ENCODE peak calls at places on chromosomes 4 and X, in five cellular contexts. P, F, Y, J and M are unnamed samples.

GRCh38 chr4:15906024-15906443 is 32.5 kb downstream of the FGFBP1 start:
- DNase-seq in P (peak), F (no peak), Y (no peak), J (no peak), M (no peak)

GRCh38 chrX:39725928-39726619 is 371.7 kb downstream of the BCOR start:
- DNase-seq in P (no peak), F (peak), Y (no peak), J (peak), M (no peak)

GRCh38 chrX:132375941-132376340 is 112.9 kb downstream of the MBNL3 start:
- DNase-seq in P (no peak), F (no peak), Y (no peak), J (no peak), M (no peak)

GRCh38 chr4:101217353-101218031 is 129.8 kb downstream of the PPP3CA start:
- DNase-seq in P (no peak), F (no peak), Y (no peak), J (peak), M (no peak)

GRCh38 chrX:77448170-77448569 is 981 bp downstream of the FGF16 start:
- DNase-seq in P (no peak), F (no peak), Y (no peak), J (no peak), M (no peak)

GRCh38 chr4:169383724-169384123 is 113.0 kb upstream of the SH3RF1 start:
- DNase-seq in P (no peak), F (no peak), Y (no peak), J (peak), M (no peak)

GRCh38 chrX:45352588-45352987 is 151.9 kb upstream of the DIPK2B start:
- DNase-seq in P (no peak), F (no peak), Y (no peak), J (no peak), M (no peak)

GRCh38 chrX:97238632-97239031 is 354.9 kb downstream of the RPA4 start:
- DNase-seq in P (no peak), F (no peak), Y (no peak), J (peak), M (no peak)

GRCh38 chr4:124334119-124334518 is 378.4 kb downstream of the ANKRD50 start:
- DNase-seq in P (peak), F (peak), Y (peak), J (peak), M (no peak)

GRCh38 chrX:54808109-54808604 is 612 bp downstream of the MAGED2 start:
- DNase-seq in P (peak), F (peak), Y (peak), J (no peak), M (no peak)

GRCh38 chr4:124097447-124097846 is 615.1 kb downstream of the ANKRD50 start:
- DNase-seq in P (no peak), F (no peak), Y (peak), J (no peak), M (no peak)

GRCh38 chr4:61445374-61446063 is 245.4 kb downstream of the ADGRL3 start:
- DNase-seq in P (no peak), F (no peak), Y (peak), J (no peak), M (no peak)

GRCh38 chr4:138448169-138448568 is 206.0 kb upstream of the SLC7A11 start:
- DNase-seq in P (no peak), F (no peak), Y (no peak), J (no peak), M (no peak)

GRCh38 chr4:119585771-119586170 is 42.8 kb downstream of the PDE5A start:
- DNase-seq in P (no peak), F (no peak), Y (no peak), J (peak), M (no peak)

GRCh38 chrX:43655961-43656494 is at the start of gene MAOA:
- DNase-seq in P (no peak), F (peak), Y (peak), J (no peak), M (no peak)

GRCh38 chr4:82047731-82048130 is 326.1 kb downstream of the HNRNPD start:
- DNase-seq in P (no peak), F (no peak), Y (no peak), J (no peak), M (no peak)

GRCh38 chr4:152480901-152481300 is 55.0 kb downstream of the FBXW7 start:
- DNase-seq in P (no peak), F (no peak), Y (peak), J (no peak), M (no peak)

GRCh38 chr4:108360857-108361820 is 192.4 kb upstream of the LEF1 start:
- DNase-seq in P (no peak), F (no peak), Y (no peak), J (peak), M (no peak)

GRCh38 chr4:60897415-60897814 is 302.7 kb upstream of the ADGRL3 start:
- DNase-seq in P (no peak), F (no peak), Y (no peak), J (no peak), M (no peak)

DNA sequence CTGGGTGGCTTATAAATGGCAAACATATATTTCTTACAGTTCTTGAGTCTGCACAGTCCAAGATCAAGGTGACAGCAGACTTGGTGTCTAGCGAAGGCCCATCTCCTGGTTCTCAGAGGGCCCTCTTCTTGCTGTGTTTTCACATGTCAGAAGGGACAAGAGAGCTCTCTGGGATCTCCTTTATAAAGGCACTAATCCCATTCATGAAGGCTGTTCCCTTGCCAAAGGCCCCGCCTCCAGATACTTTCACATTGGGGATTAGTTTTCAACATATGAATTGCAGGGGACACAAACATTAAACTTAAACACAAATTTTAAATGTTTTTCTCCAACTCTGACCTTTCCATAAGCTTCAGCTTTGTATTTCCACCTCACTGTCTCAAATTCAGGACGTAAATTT is 1135.0 kb upstream of the TENM3 start:
- DNase-seq in P (no peak), F (no peak), Y (no peak), J (no peak), M (no peak)
- TF ChIP-seq USF2 in P (no peak), F (no peak), Y (no peak), J (no peak), M (no peak)

GRCh38 chrX:79162076-79162475 is 17.6 kb downstream of the GPR174 start:
- DNase-seq in P (no peak), F (no peak), Y (no peak), J (no peak), M (no peak)
- TF ChIP-seq MXI1 in P (no peak), F (no peak), Y (no peak), J (no peak), M (no peak)

DNA sequence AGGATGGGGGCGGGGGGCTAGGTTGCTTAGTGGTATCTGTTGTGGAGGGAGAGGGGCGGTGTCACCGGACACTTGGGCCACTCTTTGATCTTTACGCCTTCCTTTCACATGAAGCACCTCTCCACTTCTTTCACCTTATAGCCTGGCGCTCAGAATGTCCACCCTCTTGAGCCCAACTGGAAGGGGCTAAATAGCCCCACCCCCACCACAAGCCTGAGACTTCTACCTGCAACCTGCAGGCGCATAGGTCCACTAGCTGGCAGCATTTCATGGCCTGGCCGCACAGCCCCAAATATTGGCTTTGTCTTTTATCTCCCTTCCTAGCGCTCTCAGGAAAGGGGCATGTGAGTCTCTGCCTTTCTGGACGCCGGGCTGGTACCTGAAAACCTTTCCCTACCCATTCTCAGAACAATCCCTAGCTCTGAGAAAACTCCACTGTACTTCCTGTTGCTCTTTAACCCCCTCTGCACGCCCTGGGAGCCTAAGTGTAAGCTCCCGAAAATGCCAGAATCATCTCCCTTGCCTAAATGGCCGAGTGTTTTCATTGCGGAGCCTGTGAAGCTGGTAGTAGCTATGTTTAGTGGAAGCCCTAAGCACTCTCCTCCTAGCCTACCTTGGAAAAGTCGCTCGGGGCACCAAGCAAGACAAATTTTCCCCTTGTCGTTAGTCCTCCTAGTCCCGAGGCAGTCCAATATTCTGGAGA is 1.2 kb upstream of the TRPC5 start:
- DNase-seq in P (no peak), F (no peak), Y (no peak), J (no peak), M (no peak)
- TF ChIP-seq USF2 in P (no peak), F (no peak), Y (no peak), J (no peak), M (no peak)

GRCh38 chrX:153968255-153968654 is 3.4 kb downstream of the HCFC1 start:
- DNase-seq in P (no peak), F (no peak), Y (no peak), J (no peak), M (no peak)

GRCh38 chrX:153967536-153968214 is 3.9 kb downstream of the HCFC1 start:
- DNase-seq in P (no peak), F (no peak), Y (no peak), J (no peak), M (no peak)

GRCh38 chrX:153969125-153969903 is 2.3 kb downstream of the HCFC1 start:
- DNase-seq in P (no peak), F (no peak), Y (no peak), J (no peak), M (no peak)

GRCh38 chrX:153969904-153970397 is 1.7 kb downstream of the HCFC1 start:
- DNase-seq in P (no peak), F (peak), Y (no peak), J (peak), M (no peak)

GRCh38 chrX:153968754-153969124 is 2.9 kb downstream of the HCFC1 start:
- DNase-seq in P (no peak), F (no peak), Y (no peak), J (no peak), M (no peak)
- TF ChIP-seq MXI1 in P (no peak), F (peak), Y (no peak), J (no peak), M (no peak)